ENCODE peak calls at places on chromosomes 16 and 17, in six cellular contexts. One of them, this sample, is unnamed.
A peak's percentile ranks its signal among the peaks of the same experiment; 100 is the strongest.

GRCh38 chr17:5583426-5584382 is 605 bp downstream of the NLRP1 start:
- DNase-seq in pancreas: no peak
- DNase-seq in AG04449: no peak
- DNase-seq in glutamatergic neuron: no peak
- DNase-seq in heart right ventricle: peak; percentile 22
- DNase-seq in mesothelial cell of epicardium: no peak
- DNase-seq in this sample: no peak

GRCh38 chr17:61200349-61200735 is 199.3 kb upstream of the TBX2 start:
- DNase-seq in pancreas: peak; percentile 6
- DNase-seq in AG04449: no peak
- DNase-seq in glutamatergic neuron: no peak
- DNase-seq in heart right ventricle: no peak
- DNase-seq in mesothelial cell of epicardium: no peak
- DNase-seq in this sample: no peak

GRCh38 chr16:88784074-88784855 is 755 bp downstream of the PIEZO1 start:
- DNase-seq in pancreas: peak; percentile 52
- DNase-seq in AG04449: no peak
- DNase-seq in glutamatergic neuron: peak; percentile 60
- DNase-seq in heart right ventricle: peak; percentile 79
- DNase-seq in mesothelial cell of epicardium: peak; percentile 70
- DNase-seq in this sample: peak; percentile 39

GRCh38 chr16:86637744-86638143 is 59.4 kb downstream of the FOXL1 start:
- DNase-seq in pancreas: no peak
- DNase-seq in AG04449: no peak
- DNase-seq in glutamatergic neuron: no peak
- DNase-seq in heart right ventricle: no peak
- DNase-seq in mesothelial cell of epicardium: no peak
- DNase-seq in this sample: no peak

GRCh38 chr16:82010649-82011048 is 621 bp downstream of the SDR42E1 start:
- DNase-seq in pancreas: no peak
- DNase-seq in AG04449: no peak
- DNase-seq in glutamatergic neuron: no peak
- DNase-seq in heart right ventricle: no peak
- DNase-seq in mesothelial cell of epicardium: no peak
- DNase-seq in this sample: no peak

GRCh38 chr17:73901661-73902415 is 257.6 kb upstream of the SDK2 start:
- DNase-seq in pancreas: peak; percentile 26
- DNase-seq in AG04449: no peak
- DNase-seq in glutamatergic neuron: peak; percentile 72
- DNase-seq in heart right ventricle: peak; percentile 27
- DNase-seq in mesothelial cell of epicardium: no peak
- DNase-seq in this sample: no peak

GRCh38 chr17:37031493-37032083 is 82.8 kb downstream of the AATF start:
- DNase-seq in pancreas: no peak
- DNase-seq in AG04449: no peak
- DNase-seq in glutamatergic neuron: no peak
- DNase-seq in heart right ventricle: no peak
- DNase-seq in mesothelial cell of epicardium: no peak
- DNase-seq in this sample: no peak

GRCh38 chr17:68568581-68568980 is 32.6 kb downstream of the FAM20A start:
- DNase-seq in pancreas: no peak
- DNase-seq in AG04449: no peak
- DNase-seq in glutamatergic neuron: no peak
- DNase-seq in heart right ventricle: no peak
- DNase-seq in mesothelial cell of epicardium: no peak
- DNase-seq in this sample: no peak

GRCh38 chr17:7992516-7992915 is 9.9 kb upstream of the GUCY2D start:
- DNase-seq in pancreas: no peak
- DNase-seq in AG04449: no peak
- DNase-seq in glutamatergic neuron: no peak
- DNase-seq in heart right ventricle: no peak
- DNase-seq in mesothelial cell of epicardium: no peak
- DNase-seq in this sample: no peak

GRCh38 chr17:28747801-28748750 is 4.3 kb downstream of the TRAF4 start:
- DNase-seq in pancreas: no peak
- DNase-seq in AG04449: no peak
- DNase-seq in glutamatergic neuron: no peak
- DNase-seq in heart right ventricle: no peak
- DNase-seq in mesothelial cell of epicardium: no peak
- DNase-seq in this sample: no peak

GRCh38 chr17:42845556-42845917 is 1.2 kb downstream of the AOC2 start:
- DNase-seq in pancreas: no peak
- DNase-seq in AG04449: no peak
- DNase-seq in glutamatergic neuron: no peak
- DNase-seq in heart right ventricle: no peak
- DNase-seq in mesothelial cell of epicardium: no peak
- DNase-seq in this sample: no peak

GRCh38 chr17:5203908-5204294 is 12.2 kb upstream of the ZNF594 start:
- DNase-seq in pancreas: no peak
- DNase-seq in AG04449: no peak
- DNase-seq in glutamatergic neuron: no peak
- DNase-seq in heart right ventricle: no peak
- DNase-seq in mesothelial cell of epicardium: no peak
- DNase-seq in this sample: no peak

GRCh38 chr17:57080708-57081107 is 4.3 kb upstream of the AKAP1 start:
- DNase-seq in pancreas: no peak
- DNase-seq in AG04449: no peak
- DNase-seq in glutamatergic neuron: no peak
- DNase-seq in heart right ventricle: no peak
- DNase-seq in mesothelial cell of epicardium: no peak
- DNase-seq in this sample: no peak

GRCh38 chr16:13680021-13680672 is 239.8 kb upstream of the ERCC4 start:
- DNase-seq in pancreas: no peak
- DNase-seq in AG04449: no peak
- DNase-seq in glutamatergic neuron: no peak
- DNase-seq in heart right ventricle: no peak
- DNase-seq in mesothelial cell of epicardium: no peak
- DNase-seq in this sample: no peak

GRCh38 chr16:88365244-88365865 is 17.4 kb upstream of the ZNF469 start:
- DNase-seq in pancreas: no peak
- DNase-seq in AG04449: no peak
- DNase-seq in glutamatergic neuron: peak; percentile 5
- DNase-seq in heart right ventricle: no peak
- DNase-seq in mesothelial cell of epicardium: no peak
- DNase-seq in this sample: no peak

GRCh38 chr17:74732042-74732846 is 4.8 kb upstream of the RAB37 start:
- DNase-seq in pancreas: no peak
- DNase-seq in AG04449: no peak
- DNase-seq in glutamatergic neuron: no peak
- DNase-seq in heart right ventricle: no peak
- DNase-seq in mesothelial cell of epicardium: no peak
- DNase-seq in this sample: no peak

GRCh38 chr17:35315971-35316370 is 57.5 kb downstream of the SLFN11 start:
- DNase-seq in pancreas: no peak
- DNase-seq in AG04449: no peak
- DNase-seq in glutamatergic neuron: no peak
- DNase-seq in heart right ventricle: no peak
- DNase-seq in mesothelial cell of epicardium: no peak
- DNase-seq in this sample: no peak

GRCh38 chr17:74959826-74960738 is 12.5 kb downstream of the HID1 start:
- DNase-seq in pancreas: no peak
- DNase-seq in AG04449: no peak
- DNase-seq in glutamatergic neuron: no peak
- DNase-seq in heart right ventricle: no peak
- DNase-seq in mesothelial cell of epicardium: no peak
- DNase-seq in this sample: no peak

GRCh38 chr17:50871369-50871768 is 5.2 kb upstream of the TOB1 start:
- DNase-seq in pancreas: no peak
- DNase-seq in AG04449: no peak
- DNase-seq in glutamatergic neuron: no peak
- DNase-seq in heart right ventricle: no peak
- DNase-seq in mesothelial cell of epicardium: no peak
- DNase-seq in this sample: no peak

GRCh38 chr16:66270333-66270927 is 96.1 kb upstream of the CDH5 start:
- DNase-seq in pancreas: peak; percentile 17
- DNase-seq in AG04449: no peak
- DNase-seq in glutamatergic neuron: peak; percentile 86
- DNase-seq in heart right ventricle: peak; percentile 48
- DNase-seq in mesothelial cell of epicardium: peak; percentile 71
- DNase-seq in this sample: peak; percentile 94

GRCh38 chr17:78387982-78388941 is 9.8 kb downstream of the PGS1 start:
- DNase-seq in pancreas: no peak
- DNase-seq in AG04449: no peak
- DNase-seq in glutamatergic neuron: no peak
- DNase-seq in heart right ventricle: peak; percentile 65
- DNase-seq in mesothelial cell of epicardium: no peak
- DNase-seq in this sample: no peak

GRCh38 chr17:78392295-78392694 is 13.8 kb downstream of the PGS1 start:
- DNase-seq in pancreas: no peak
- DNase-seq in AG04449: no peak
- DNase-seq in glutamatergic neuron: no peak
- DNase-seq in heart right ventricle: no peak
- DNase-seq in mesothelial cell of epicardium: no peak
- DNase-seq in this sample: no peak

GRCh38 chr17:78391051-78391431 is 12.6 kb downstream of the PGS1 start:
- DNase-seq in pancreas: no peak
- DNase-seq in AG04449: no peak
- DNase-seq in glutamatergic neuron: no peak
- DNase-seq in heart right ventricle: no peak
- DNase-seq in mesothelial cell of epicardium: no peak
- DNase-seq in this sample: no peak

GRCh38 chr17:78391843-78392242 is 13.4 kb downstream of the PGS1 start:
- DNase-seq in pancreas: no peak
- DNase-seq in AG04449: no peak
- DNase-seq in glutamatergic neuron: no peak
- DNase-seq in heart right ventricle: no peak
- DNase-seq in mesothelial cell of epicardium: no peak
- DNase-seq in this sample: no peak

DNA sequence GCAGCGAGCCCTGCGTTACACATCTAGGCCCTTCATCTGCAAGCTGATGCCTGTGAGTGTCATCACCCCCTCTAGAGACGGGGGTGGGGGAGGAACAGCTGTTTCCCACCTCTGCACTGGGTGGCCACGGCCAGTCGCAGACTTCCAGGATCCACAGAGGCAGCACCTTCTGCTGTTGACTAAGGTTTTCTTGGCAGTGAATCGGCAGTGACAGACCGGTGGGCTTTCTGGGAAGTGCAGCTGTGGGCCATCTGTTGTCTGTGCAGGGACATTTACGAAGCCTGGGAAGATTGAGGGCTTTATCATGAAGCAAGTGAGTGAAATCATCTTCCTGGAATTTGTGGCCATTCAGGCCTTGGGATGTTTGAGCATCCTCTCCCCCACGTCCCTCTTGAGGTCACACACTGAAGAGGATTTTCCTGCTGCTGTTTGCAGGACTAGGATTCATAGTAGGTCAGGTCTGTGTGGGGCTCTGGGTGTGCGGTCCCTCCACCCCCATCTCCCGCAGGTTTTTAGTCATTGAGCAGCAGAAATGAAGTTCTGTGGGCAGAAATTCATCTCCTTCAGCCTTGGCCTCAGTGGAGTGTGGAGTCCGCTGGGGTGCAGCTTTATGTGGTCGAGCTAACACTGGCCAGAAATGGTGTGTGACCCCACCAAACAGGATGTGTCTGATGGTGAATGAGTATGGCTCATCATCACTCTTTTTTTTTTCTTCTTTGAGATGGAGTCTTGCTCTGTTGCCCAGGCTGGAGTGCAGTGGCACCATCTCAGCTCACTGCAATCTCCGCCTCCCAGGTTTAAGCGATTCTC is 12.0 kb downstream of the PGS1 start:
- DNase-seq in pancreas: no peak
- DNase-seq in AG04449: peak; percentile 96
- DNase-seq in glutamatergic neuron: peak; percentile 73
- DNase-seq in heart right ventricle: peak; percentile 38
- DNase-seq in mesothelial cell of epicardium: no peak
- DNase-seq in this sample: peak; percentile 53
- TF ChIP-seq CTCF in pancreas: no peak
- TF ChIP-seq CTCF in AG04449: peak; percentile 11
- TF ChIP-seq CTCF in glutamatergic neuron: no peak
- TF ChIP-seq CTCF in heart right ventricle: no peak
- TF ChIP-seq CTCF in mesothelial cell of epicardium: no peak
- TF ChIP-seq CTCF in this sample: no peak

GRCh38 chr17:82913304-82914043 is 73.7 kb upstream of the ZNF750 start:
- DNase-seq in pancreas: no peak
- DNase-seq in AG04449: no peak
- DNase-seq in glutamatergic neuron: no peak
- DNase-seq in heart right ventricle: no peak
- DNase-seq in mesothelial cell of epicardium: no peak
- DNase-seq in this sample: peak; percentile 48

GRCh38 chr17:82912571-82913089 is 72.8 kb upstream of the ZNF750 start:
- DNase-seq in pancreas: no peak
- DNase-seq in AG04449: no peak
- DNase-seq in glutamatergic neuron: no peak
- DNase-seq in heart right ventricle: no peak
- DNase-seq in mesothelial cell of epicardium: no peak
- DNase-seq in this sample: no peak

GRCh38 chr17:82915697-82916027 is 75.8 kb upstream of the ZNF750 start:
- DNase-seq in pancreas: no peak
- DNase-seq in AG04449: no peak
- DNase-seq in glutamatergic neuron: no peak
- DNase-seq in heart right ventricle: no peak
- DNase-seq in mesothelial cell of epicardium: no peak
- DNase-seq in this sample: no peak

GRCh38 chr17:82915010-82915696 is 75.3 kb upstream of the ZNF750 start:
- DNase-seq in pancreas: no peak
- DNase-seq in AG04449: no peak
- DNase-seq in glutamatergic neuron: no peak
- DNase-seq in heart right ventricle: no peak
- DNase-seq in mesothelial cell of epicardium: no peak
- DNase-seq in this sample: no peak

GRCh38 chr17:82914375-82914774 is 74.6 kb upstream of the ZNF750 start:
- DNase-seq in pancreas: no peak
- DNase-seq in AG04449: no peak
- DNase-seq in glutamatergic neuron: no peak
- DNase-seq in heart right ventricle: no peak
- DNase-seq in mesothelial cell of epicardium: no peak
- DNase-seq in this sample: no peak
- TF ChIP-seq CTCF in pancreas: no peak
- TF ChIP-seq CTCF in AG04449: peak; percentile 80
- TF ChIP-seq CTCF in glutamatergic neuron: no peak
- TF ChIP-seq CTCF in heart right ventricle: peak; percentile 25
- TF ChIP-seq CTCF in mesothelial cell of epicardium: no peak
- TF ChIP-seq CTCF in this sample: no peak

GRCh38 chr17:66975614-66976378 is 11.3 kb downstream of the CACNG4 start:
- DNase-seq in pancreas: no peak
- DNase-seq in AG04449: no peak
- DNase-seq in glutamatergic neuron: no peak
- DNase-seq in heart right ventricle: no peak
- DNase-seq in mesothelial cell of epicardium: no peak
- DNase-seq in this sample: peak; percentile 78
- TF ChIP-seq CTCF in pancreas: no peak
- TF ChIP-seq CTCF in AG04449: peak; percentile 8
- TF ChIP-seq CTCF in glutamatergic neuron: no peak
- TF ChIP-seq CTCF in heart right ventricle: no peak
- TF ChIP-seq CTCF in mesothelial cell of epicardium: no peak
- TF ChIP-seq CTCF in this sample: peak; percentile 80

DNA sequence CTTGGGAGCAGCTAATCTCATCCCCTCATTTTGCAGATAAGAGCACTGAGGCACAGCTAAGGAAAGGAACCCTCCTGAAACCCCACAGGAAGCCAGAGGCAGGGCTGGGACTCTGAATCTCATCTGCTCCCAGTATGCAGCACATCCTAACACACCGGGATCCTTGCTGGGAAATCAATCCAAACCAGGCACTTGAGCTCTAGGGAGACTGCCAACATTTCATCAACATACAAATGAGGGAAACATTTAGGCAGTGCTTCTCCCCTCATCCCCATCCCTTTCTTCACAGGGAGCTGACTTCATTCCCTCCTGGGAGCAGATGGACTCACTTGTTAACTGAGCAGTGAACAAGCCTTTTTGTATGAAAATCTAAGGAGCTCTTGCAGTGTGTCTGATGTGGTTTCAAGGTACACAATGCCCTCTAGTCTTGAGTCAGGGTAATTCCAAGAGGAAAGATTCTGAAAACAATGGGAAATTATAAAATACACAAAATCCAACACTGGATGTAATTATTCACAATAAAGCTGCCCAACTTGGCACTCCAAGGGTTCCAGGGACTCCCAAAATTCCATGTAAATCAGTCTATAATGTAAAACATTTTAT is 96.3 kb downstream of the TMEM114 start:
- DNase-seq in pancreas: no peak
- DNase-seq in AG04449: no peak
- DNase-seq in glutamatergic neuron: no peak
- DNase-seq in heart right ventricle: no peak
- DNase-seq in mesothelial cell of epicardium: no peak
- DNase-seq in this sample: no peak
- TF ChIP-seq CTCF in pancreas: no peak
- TF ChIP-seq CTCF in AG04449: no peak
- TF ChIP-seq CTCF in glutamatergic neuron: no peak
- TF ChIP-seq CTCF in heart right ventricle: no peak
- TF ChIP-seq CTCF in mesothelial cell of epicardium: no peak
- TF ChIP-seq CTCF in this sample: no peak